ENCODE peak calls at places on chromosomes 16 and 17, in four cellular contexts. N is stimulated activated CD4-positive, alpha-beta T cell treated with anti-CD3 and anti-CD28 coated beads, TNF-alpha, amount 100 ng/mL, for 1 hour; F is SK-N-DZ; J is HuH-7. B is an unnamed sample.

GRCh38 chr17:39979865-39980401 is 674 bp upstream of the PSMD3 start:
- DNase-seq in J (peak), F (no peak), N (no peak), B (peak)

GRCh38 chr16:78817442-78817829 is 718.0 kb downstream of the WWOX start:
- DNase-seq in F (no peak), J (no peak), N (no peak), B (no peak)

GRCh38 chr17:59668816-59669215 is 38.4 kb downstream of the PTRH2 start:
- DNase-seq in J (no peak), F (no peak), N (no peak), B (no peak)

GRCh38 chr17:8956521-8956920 is 9.0 kb downstream of the PIK3R5 start:
- DNase-seq in N (no peak), F (no peak), J (no peak), B (peak)

GRCh38 chr17:62649570-62649969 is 22.1 kb downstream of the MRC2 start:
- DNase-seq in J (no peak), F (no peak), N (no peak), B (no peak)

GRCh38 chr17:1810450-1811103 is 19.1 kb downstream of the SMYD4 start:
- DNase-seq in F (no peak), J (peak), N (no peak), B (no peak)

GRCh38 chr17:4504188-4504587 is 5.5 kb downstream of the SPNS2 start:
- DNase-seq in N (no peak), J (no peak), F (no peak), B (no peak)

GRCh38 chr17:2034806-2035548 is 5.0 kb downstream of the DPH1 start:
- DNase-seq in N (no peak), F (no peak), J (no peak), B (no peak)

GRCh38 chr17:44916059-44916780 is 920 bp upstream of the GFAP start:
- DNase-seq in F (no peak), J (no peak), N (no peak), B (no peak)

GRCh38 chr16:79390481-79391051 is 210.0 kb downstream of the MAF start:
- DNase-seq in J (no peak), N (no peak), F (peak), B (no peak)

GRCh38 chr16:56729351-56729735 is 586 bp upstream of the NUP93 start:
- DNase-seq in N (no peak), J (no peak), F (no peak), B (no peak)

B was measured in activated CD4-positive, alpha-beta T cell treated with anti-CD3 and anti-CD28 coated beads for 36 hours.